ENCODE peak calls at places on chromosomes 6 and 20, in eight cellular contexts. H, A, N, W, Q, F, P and O are unnamed samples. For H3K4me1, the result is how much of the 10 kb centered on the place peaks cover.

GRCh38 chr20:44603327-44603726 is 20.9 kb downstream of the PKIG start:
- DNase-seq in H (no peak), A (no peak), N (no peak), W (no peak), Q (no peak), F (no peak), P (no peak), O (no peak)

GRCh38 chr6:84089081-84089480 is 55.5 kb downstream of the MRAP2 start:
- DNase-seq in H (no peak), A (no peak), N (no peak), W (no peak), Q (peak), F (no peak), P (no peak), O (no peak)

GRCh38 chr6:56693246-56693607 is 50.5 kb upstream of the DST start:
- DNase-seq in H (no peak), A (peak), N (peak), W (peak), Q (peak), F (no peak), P (peak), O (peak)

GRCh38 chr6:25753079-25753478 is 1.5 kb upstream of the SLC17A4 start:
- DNase-seq in H (no peak), A (no peak), N (no peak), W (no peak), Q (no peak), F (no peak), P (no peak), O (no peak)

GRCh38 chr6:34027445-34027936 is 118.4 kb downstream of the GRM4 start:
- DNase-seq in H (peak), A (no peak), N (peak), W (peak), Q (peak), F (no peak), P (peak), O (no peak)

GRCh38 chr20:48825551-48825885 is 2.3 kb downstream of the PREX1 start:
- DNase-seq in H (no peak), A (no peak), N (no peak), W (no peak), Q (no peak), F (no peak), P (no peak), O (no peak)

GRCh38 chr6:151119823-151120524 is 119.8 kb upstream of the AKAP12 start:
- DNase-seq in H (no peak), A (no peak), N (no peak), W (no peak), Q (no peak), F (no peak), P (peak), O (no peak)

GRCh38 chr6:17863971-17864754 is 123.3 kb downstream of the KIF13A start:
- DNase-seq in H (no peak), A (no peak), N (peak), W (no peak), Q (no peak), F (no peak), P (peak), O (no peak)

GRCh38 chr20:48463096-48463710 is 364.6 kb downstream of the PREX1 start:
- DNase-seq in H (no peak), A (no peak), N (no peak), W (no peak), Q (no peak), F (no peak), P (no peak), O (no peak)

GRCh38 chr6:38133932-38134703 is 314.6 kb downstream of the ZFAND3 start:
- DNase-seq in H (no peak), A (no peak), N (no peak), W (no peak), Q (no peak), F (no peak), P (no peak), O (no peak)

GRCh38 chr6:69835414-69836179 is 30.8 kb upstream of the COL19A1 start:
- DNase-seq in H (peak), A (no peak), N (peak), W (no peak), Q (peak), F (no peak), P (no peak), O (no peak)

GRCh38 chr20:63534831-63535651 is 2.1 kb downstream of the PTK6 start:
- DNase-seq in H (no peak), A (no peak), N (no peak), W (peak), Q (no peak), F (no peak), P (peak), O (no peak)

GRCh38 chr20:48184229-48184628 is 398.9 kb upstream of the SULF2 start:
- DNase-seq in H (no peak), A (no peak), N (no peak), W (no peak), Q (no peak), F (no peak), P (no peak), O (no peak)

GRCh38 chr6:79646006-79646405 is 14.9 kb downstream of the SH3BGRL2 start:
- DNase-seq in H (no peak), A (no peak), N (no peak), W (no peak), Q (no peak), F (no peak), P (no peak), O (no peak)

DNA sequence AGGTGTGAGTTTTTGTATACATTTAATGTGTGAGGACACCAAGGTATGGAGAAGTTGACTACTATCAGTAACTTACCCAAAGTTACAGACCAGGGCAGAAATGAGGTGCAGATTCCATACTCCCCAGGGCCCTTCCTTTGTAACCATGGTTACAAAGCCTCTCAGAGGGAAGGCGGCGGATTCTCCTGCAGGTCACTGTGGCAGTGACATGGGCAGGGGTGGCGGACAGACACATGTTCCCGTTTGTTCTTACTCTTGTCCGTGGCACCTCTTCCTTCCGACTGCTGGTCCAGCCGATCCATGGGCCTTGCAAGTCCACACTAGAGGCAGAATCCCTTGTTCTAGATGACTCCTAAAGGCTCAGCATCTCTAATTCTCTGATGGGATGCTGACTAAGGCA is 43.0 kb downstream of the PDYN start:
- DNase-seq in H (no peak), A (no peak), N (no peak), W (no peak), Q (no peak), F (no peak), P (no peak), O (peak)
- H3K4me1 ChIP-seq in H (under half), A (under half), N (under half), W (under half), Q (under half), F (under half), P (under half), O (under half)

GRCh38 chr6:111759836-111760785 is 113.1 kb downstream of the FYN start:
- DNase-seq in H (peak), A (no peak), N (no peak), W (no peak), Q (no peak), F (no peak), P (no peak), O (no peak)
- TF ChIP-seq EP300 in H (no peak), A (no peak), N (no peak), W (no peak), Q (no peak), F (no peak), P (peak), O (no peak)

GRCh38 chr6:13237318-13237717 is 91.0 kb downstream of the TBC1D7 start:
- DNase-seq in H (no peak), A (no peak), N (no peak), W (no peak), Q (no peak), F (no peak), P (no peak), O (no peak)

GRCh38 chr6:13238017-13238416 is 90.3 kb downstream of the TBC1D7 start:
- DNase-seq in H (no peak), A (no peak), N (no peak), W (no peak), Q (no peak), F (no peak), P (no peak), O (no peak)

GRCh38 chr6:13241364-13241763 is 87.0 kb downstream of the TBC1D7 start:
- DNase-seq in H (no peak), A (no peak), N (no peak), W (no peak), Q (no peak), F (no peak), P (no peak), O (no peak)

GRCh38 chr6:13239530-13240455 is 88.5 kb downstream of the TBC1D7 start:
- DNase-seq in H (no peak), A (no peak), N (no peak), W (no peak), Q (no peak), F (no peak), P (no peak), O (no peak)

GRCh38 chr6:13238640-13239216 is 89.6 kb downstream of the TBC1D7 start:
- DNase-seq in H (no peak), A (no peak), N (no peak), W (no peak), Q (no peak), F (no peak), P (no peak), O (no peak)
- TF ChIP-seq CTCF in H (no peak), A (no peak), N (no peak), W (no peak), Q (no peak), F (no peak), P (no peak), O (no peak)

GRCh38 chr6:44254201-44254956 is 2.9 kb downstream of the SLC35B2 start:
- DNase-seq in H (no peak), A (no peak), N (no peak), W (no peak), Q (no peak), F (no peak), P (no peak), O (no peak)
- H3K4me1 ChIP-seq in H (under half), A (under half), N (half or more), W (half or more), Q (half or more), F (half or more), P (under half), O (under half)

GRCh38 chr20:53611449-53611894 is 17.8 kb upstream of the ZNF217 start:
- DNase-seq in H (peak), A (peak), N (peak), W (peak), Q (no peak), F (no peak), P (peak), O (no peak)

GRCh38 chr20:53608456-53609413 is 15.1 kb upstream of the ZNF217 start:
- DNase-seq in H (no peak), A (peak), N (no peak), W (peak), Q (no peak), F (no peak), P (peak), O (peak)

GRCh38 chr20:53609501-53610445 is 16.1 kb upstream of the ZNF217 start:
- DNase-seq in H (no peak), A (peak), N (peak), W (peak), Q (no peak), F (no peak), P (peak), O (no peak)

GRCh38 chr20:53617791-53618489 is 24.3 kb upstream of the ZNF217 start:
- DNase-seq in H (no peak), A (no peak), N (no peak), W (peak), Q (no peak), F (no peak), P (no peak), O (peak)

GRCh38 chr20:53613748-53614147 is 20.1 kb upstream of the ZNF217 start:
- DNase-seq in H (no peak), A (no peak), N (no peak), W (no peak), Q (no peak), F (no peak), P (no peak), O (no peak)
- TF ChIP-seq EP300 in H (no peak), A (no peak), N (no peak), W (no peak), Q (no peak), F (no peak), P (no peak), O (no peak)

DNA sequence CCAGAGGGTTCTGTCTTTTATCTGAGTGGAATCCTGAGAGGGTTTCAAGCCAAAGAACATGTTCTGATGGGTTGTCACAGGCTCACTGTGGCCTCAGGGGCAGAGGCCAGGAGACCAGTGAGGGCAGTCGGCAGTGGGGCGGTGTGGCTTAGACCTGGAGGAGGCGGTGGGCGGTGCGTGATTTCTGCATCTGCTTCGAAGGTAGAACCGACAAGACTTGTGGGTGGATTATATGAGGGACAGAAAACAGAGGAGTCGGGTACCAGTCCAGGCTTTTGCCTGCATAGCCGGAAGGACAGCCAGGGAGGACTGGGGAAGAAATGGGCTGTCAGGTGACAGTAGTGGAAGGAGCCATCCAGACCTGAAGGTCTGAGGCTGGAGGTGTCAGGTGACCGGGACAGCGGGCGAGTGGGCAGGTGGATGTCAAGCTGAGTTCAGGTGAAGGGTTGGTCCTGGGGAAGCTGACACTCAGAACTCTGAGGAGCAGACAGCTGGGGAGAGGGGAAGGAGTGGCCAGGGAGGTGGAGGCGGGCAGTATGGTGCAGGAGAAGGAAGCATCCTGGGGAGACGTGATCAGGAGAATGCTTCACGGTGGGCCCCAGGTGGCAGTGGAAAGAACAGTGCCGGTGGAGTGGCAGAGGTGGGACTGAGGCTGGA is 3.1 kb downstream of the CTSZ start:
- DNase-seq in H (no peak), A (no peak), N (no peak), W (no peak), Q (no peak), F (no peak), P (no peak), O (no peak)
- TF ChIP-seq CTCF in H (no peak), A (no peak), N (no peak), W (no peak), Q (no peak), F (no peak), P (no peak), O (no peak)

DNA sequence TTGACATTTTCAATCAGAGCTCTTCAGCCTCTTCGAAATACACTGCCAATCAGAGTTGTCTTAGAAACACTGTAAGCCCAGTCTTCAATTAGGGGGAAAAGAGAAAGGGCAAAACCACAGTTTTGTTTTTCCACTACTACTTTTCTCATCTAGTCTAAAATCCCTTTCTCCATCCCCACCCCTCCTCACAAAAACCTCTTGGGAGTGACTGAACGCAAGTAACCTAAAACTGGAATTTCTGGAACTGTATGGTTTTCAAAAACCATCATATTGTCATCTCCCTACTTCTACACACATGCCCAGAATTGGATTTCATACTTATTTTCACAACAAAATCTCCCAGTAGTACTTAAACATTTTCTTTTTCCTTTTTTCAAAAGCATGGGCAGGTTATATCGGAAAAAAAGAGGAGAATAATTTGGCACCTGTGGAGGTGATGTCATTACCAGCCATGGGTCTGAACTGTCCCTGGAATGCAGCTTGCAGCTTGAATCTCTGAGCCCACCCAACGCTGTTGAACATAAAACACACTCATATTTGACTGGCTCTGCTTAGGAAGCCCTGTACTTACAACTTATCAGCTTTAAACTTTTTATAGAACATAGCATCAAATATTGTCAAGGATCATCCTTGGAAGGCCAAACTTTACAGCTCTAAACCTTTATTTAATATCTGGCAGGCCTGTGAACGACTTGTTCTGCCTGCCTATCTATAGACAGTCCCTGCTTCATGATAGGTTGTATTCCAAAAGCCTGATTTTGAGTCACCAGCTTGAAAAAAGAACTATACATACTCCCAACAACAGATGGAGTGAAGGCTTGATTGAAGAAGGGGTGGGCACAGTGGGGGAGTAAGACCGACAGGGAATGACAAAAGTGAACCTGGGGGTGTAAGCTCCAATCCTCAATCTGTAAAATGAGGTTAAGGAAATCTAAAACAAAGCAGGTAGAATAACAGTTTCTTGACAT is 59.3 kb downstream of the EPB41L2 start:
- DNase-seq in H (no peak), A (no peak), N (no peak), W (no peak), Q (no peak), F (no peak), P (no peak), O (no peak)
- H3K4me1 ChIP-seq in H (under half), A (under half), N (under half), W (under half), Q (half or more), F (under half), P (under half), O (under half)

GRCh38 chr20:33010133-33010504 is 2.6 kb downstream of the BPIFB2 start:
- DNase-seq in H (no peak), A (no peak), N (no peak), W (peak), Q (no peak), F (no peak), P (no peak), O (no peak)

GRCh38 chr20:33007376-33008335 is at the start of gene BPIFB2:
- DNase-seq in H (no peak), A (no peak), N (no peak), W (no peak), Q (no peak), F (no peak), P (no peak), O (no peak)

GRCh38 chr20:33008336-33009213 is 1.1 kb downstream of the BPIFB2 start:
- DNase-seq in H (no peak), A (no peak), N (no peak), W (no peak), Q (no peak), F (no peak), P (no peak), O (no peak)

GRCh38 chr20:33010674-33011449 is 3.4 kb downstream of the BPIFB2 start:
- DNase-seq in H (no peak), A (no peak), N (no peak), W (no peak), Q (no peak), F (no peak), P (no peak), O (no peak)

DNA sequence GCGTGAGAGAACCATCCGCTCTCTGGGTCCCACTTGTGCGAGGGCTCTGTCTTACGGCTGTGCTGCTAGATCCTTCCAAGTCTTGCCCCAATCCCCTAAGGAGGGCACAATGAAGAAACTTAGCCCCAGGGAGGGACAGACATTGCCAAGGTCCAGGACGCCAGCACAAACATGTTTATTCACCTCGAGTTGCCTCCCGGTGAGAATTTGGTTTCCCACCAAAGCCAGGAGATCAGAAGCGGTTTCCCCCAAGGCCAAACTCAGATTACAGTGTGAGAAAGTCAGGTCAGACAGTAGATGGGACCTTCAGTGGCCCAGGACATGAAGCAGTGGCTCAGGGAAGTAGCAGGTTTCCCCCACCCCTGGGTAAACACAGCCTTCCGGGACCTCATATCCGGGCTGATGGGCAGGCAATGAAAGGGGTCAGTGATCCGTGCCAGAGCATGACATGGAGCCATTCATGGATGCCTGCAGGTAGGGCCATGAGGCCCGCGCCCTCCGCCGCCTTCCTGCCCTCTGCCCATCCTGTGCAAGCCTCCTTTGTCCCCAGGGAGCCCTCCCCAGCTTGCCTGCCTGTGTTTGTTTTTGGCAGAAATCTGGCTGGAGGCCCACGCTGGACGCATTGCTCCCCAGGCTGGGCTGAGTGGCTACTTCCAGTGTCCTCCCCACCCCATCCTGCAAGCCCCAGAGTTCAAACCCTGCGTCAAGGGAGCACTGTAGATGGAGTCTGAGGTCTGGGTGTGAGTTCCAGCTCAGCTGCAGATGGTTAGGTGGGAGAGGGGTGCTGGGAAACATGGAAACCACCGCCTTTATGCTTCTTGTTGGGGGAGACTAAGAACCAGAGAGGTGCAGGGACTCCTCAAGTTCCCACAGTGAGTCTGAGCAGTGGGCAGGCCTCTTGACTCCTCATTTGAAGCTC is 2.0 kb downstream of the BPIFB2 start:
- DNase-seq in H (no peak), A (no peak), N (no peak), W (no peak), Q (no peak), F (no peak), P (no peak), O (no peak)
- TF ChIP-seq EP300 in H (no peak), A (no peak), N (no peak), W (no peak), Q (no peak), F (no peak), P (no peak), O (no peak)

GRCh38 chr6:108621117-108621516 is 60.4 kb downstream of the FOXO3 start:
- DNase-seq in H (no peak), A (peak), N (no peak), W (peak), Q (no peak), F (no peak), P (peak), O (no peak)
- TF ChIP-seq CTCF in H (peak), A (no peak), N (no peak), W (no peak), Q (no peak), F (no peak), P (no peak), O (no peak)

DNA sequence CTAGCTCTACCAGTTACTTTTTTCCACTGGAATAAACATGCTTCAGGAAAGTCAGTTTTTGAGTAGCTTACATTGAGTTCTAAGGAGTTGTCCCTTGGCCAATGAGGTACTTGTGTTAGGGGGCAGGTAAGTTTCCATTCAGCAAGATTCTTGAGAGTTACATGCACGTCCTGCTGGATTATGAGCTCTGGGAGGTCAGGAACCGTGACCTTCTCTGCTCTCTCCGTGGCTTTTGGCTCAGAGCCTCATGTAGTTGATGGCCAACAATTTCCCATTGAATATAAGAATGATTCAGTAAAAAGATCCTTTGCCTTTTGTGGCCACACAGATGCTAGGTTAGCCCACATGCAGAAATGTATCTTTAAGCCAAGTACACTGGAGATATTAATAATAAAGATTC is 181.8 kb upstream of the RALGAPA2 start:
- DNase-seq in H (no peak), A (peak), N (peak), W (no peak), Q (no peak), F (no peak), P (no peak), O (no peak)
- H3K4me1 ChIP-seq in H (under half), A (under half), N (under half), W (under half), Q (under half), F (under half), P (under half), O (under half)